ENCODE peak calls at places on chromosome 21, in ten cellular contexts. T is esophagus muscularis mucosa, L is HCT116, D is breast epithelium, O is IMR-90, U is HepG2, R is body of pancreas, N is A549, V is testis, H is right lobe of liver. F is an unnamed sample. For H3K4me1, the result is how much of the 10 kb centered on the place peaks cover.

GRCh38 chr21:17783816-17784598 is 35.1 kb downstream of the C21orf91 start:
- DNase-seq in T (no peak), L (no peak), D (no peak), O (no peak), U (no peak), R (no peak), N (no peak), V (no peak), H (no peak), F (no peak)

GRCh38 chr21:38699048-38699447 is 106.7 kb upstream of the ETS2 start:
- DNase-seq in T (no peak), L (no peak), D (no peak), O (no peak), U (peak), R (no peak), N (peak), V (no peak), H (no peak), F (no peak)

GRCh38 chr21:15255359-15256157 is 190.8 kb upstream of the NRIP1 start:
- DNase-seq in T (no peak), L (no peak), D (no peak), O (no peak), U (no peak), R (no peak), N (no peak), V (peak), H (no peak), F (no peak)

GRCh38 chr21:25421327-25422028 is 185.8 kb downstream of the MRPL39 start:
- DNase-seq in T (no peak), L (no peak), D (no peak), O (peak), U (no peak), R (peak), N (no peak), V (peak), H (no peak), F (no peak)

GRCh38 chr21:16821588-16821987 is 691.3 kb upstream of the CXADR start:
- DNase-seq in T (no peak), L (no peak), D (no peak), O (no peak), U (no peak), R (no peak), N (no peak), V (no peak), H (no peak), F (no peak)

GRCh38 chr21:14675774-14676530 is 129.8 kb upstream of the SAMSN1 start:
- DNase-seq in T (no peak), L (no peak), D (no peak), O (no peak), U (no peak), R (peak), N (no peak), V (peak), H (no peak), F (no peak)

GRCh38 chr21:26115899-26116298 is 54.7 kb downstream of the APP start:
- DNase-seq in T (no peak), L (no peak), D (no peak), O (peak), U (no peak), R (no peak), N (no peak), V (no peak), H (no peak), F (no peak)

GRCh38 chr21:41369105-41369914 is 7.5 kb downstream of the MX2 start:
- DNase-seq in T (no peak), L (no peak), D (no peak), O (no peak), U (peak), R (peak), N (no peak), V (peak), H (no peak), F (peak)

GRCh38 chr21:15026370-15026769 is 38.4 kb downstream of the NRIP1 start:
- DNase-seq in T (no peak), L (no peak), D (no peak), O (no peak), U (no peak), R (no peak), N (no peak), V (no peak), H (no peak), F (no peak)

GRCh38 chr21:44304846-44305245 is 5.0 kb downstream of the PFKL start:
- DNase-seq in T (no peak), L (no peak), D (no peak), O (peak), U (peak), R (peak), N (peak), V (peak), H (no peak), F (no peak)

GRCh38 chr21:14453964-14454641 is 71.2 kb upstream of the HSPA13 start:
- DNase-seq in T (no peak), L (no peak), D (no peak), O (no peak), U (no peak), R (no peak), N (no peak), V (no peak), H (no peak), F (no peak)

GRCh38 chr21:28160378-28160777 is 832.3 kb downstream of the LTN1 start:
- DNase-seq in T (no peak), L (no peak), D (no peak), O (no peak), U (no peak), R (no peak), N (no peak), V (no peak), H (no peak), F (no peak)

GRCh38 chr21:32565856-32566465 is 19.4 kb downstream of the TCP10L start:
- DNase-seq in T (peak), L (no peak), D (no peak), O (peak), U (no peak), R (no peak), N (no peak), V (no peak), H (no peak), F (no peak)

GRCh38 chr21:32570456-32570855 is 14.9 kb downstream of the TCP10L start:
- DNase-seq in T (no peak), L (no peak), D (no peak), O (no peak), U (no peak), R (no peak), N (no peak), V (no peak), H (no peak), F (no peak)

GRCh38 chr21:32572574-32573420 is 12.5 kb downstream of the TCP10L start:
- DNase-seq in T (no peak), L (no peak), D (peak), O (no peak), U (peak), R (peak), N (no peak), V (no peak), H (no peak), F (no peak)

GRCh38 chr21:32566990-32567389 is 18.3 kb downstream of the TCP10L start:
- DNase-seq in T (peak), L (no peak), D (no peak), O (no peak), U (no peak), R (no peak), N (no peak), V (no peak), H (no peak), F (no peak)

GRCh38 chr21:32569261-32570230 is 15.8 kb downstream of the TCP10L start:
- DNase-seq in T (no peak), L (peak), D (peak), O (peak), U (peak), R (peak), N (peak), V (peak), H (peak), F (peak)
- TF ChIP-seq POLR2A in T (no peak), L (peak), D (no peak), O (no peak), U (peak), R (peak), N (peak), V (no peak), H (no peak), F (no peak)

DNA sequence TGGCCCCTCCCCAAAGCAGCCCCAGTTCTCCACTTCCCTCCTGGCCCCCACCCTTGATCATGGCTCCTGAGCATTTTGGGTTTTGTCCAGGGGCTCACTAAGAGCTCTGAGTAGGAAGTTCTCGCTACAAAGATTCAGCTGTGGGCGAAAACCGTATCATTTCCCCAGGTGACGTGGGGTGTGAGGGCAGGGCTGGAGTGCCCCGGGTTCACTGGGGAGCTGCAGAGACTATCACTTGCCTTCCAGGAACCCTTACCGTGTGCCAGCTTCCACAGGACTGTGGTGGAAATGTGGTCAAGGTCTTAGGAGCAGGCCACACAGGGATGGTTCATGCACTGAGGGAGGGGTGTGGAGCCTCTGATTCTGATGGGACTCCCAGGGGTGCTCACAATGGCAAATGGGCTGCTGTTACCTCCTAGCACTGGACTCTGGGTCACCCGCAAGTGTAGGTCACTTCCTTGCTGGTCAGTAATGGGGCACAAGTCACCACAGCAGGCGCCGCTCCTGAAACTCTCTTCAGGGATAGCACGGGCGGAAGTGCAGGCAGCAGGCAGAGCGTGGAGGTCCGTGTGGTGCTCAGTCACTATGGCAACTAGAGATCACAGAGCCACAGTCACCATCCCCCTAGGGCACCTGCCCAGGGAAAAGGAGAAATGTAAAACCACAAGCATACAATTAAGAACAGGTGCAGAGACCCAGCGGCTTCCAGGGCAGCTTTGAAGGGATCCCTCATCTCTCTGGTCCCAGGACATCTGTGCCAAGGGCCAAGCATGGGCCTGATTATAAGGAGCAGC is 35.4 kb downstream of the RSPH1 start:
- DNase-seq in T (no peak), L (no peak), D (no peak), O (no peak), U (no peak), R (peak), N (no peak), V (no peak), H (peak), F (peak)
- H3K4me1 ChIP-seq in T (under half), L (under half), D (under half), O (under half), U (under half), R (half or more), N (under half), V (under half), H (under half), F (under half)

DNA sequence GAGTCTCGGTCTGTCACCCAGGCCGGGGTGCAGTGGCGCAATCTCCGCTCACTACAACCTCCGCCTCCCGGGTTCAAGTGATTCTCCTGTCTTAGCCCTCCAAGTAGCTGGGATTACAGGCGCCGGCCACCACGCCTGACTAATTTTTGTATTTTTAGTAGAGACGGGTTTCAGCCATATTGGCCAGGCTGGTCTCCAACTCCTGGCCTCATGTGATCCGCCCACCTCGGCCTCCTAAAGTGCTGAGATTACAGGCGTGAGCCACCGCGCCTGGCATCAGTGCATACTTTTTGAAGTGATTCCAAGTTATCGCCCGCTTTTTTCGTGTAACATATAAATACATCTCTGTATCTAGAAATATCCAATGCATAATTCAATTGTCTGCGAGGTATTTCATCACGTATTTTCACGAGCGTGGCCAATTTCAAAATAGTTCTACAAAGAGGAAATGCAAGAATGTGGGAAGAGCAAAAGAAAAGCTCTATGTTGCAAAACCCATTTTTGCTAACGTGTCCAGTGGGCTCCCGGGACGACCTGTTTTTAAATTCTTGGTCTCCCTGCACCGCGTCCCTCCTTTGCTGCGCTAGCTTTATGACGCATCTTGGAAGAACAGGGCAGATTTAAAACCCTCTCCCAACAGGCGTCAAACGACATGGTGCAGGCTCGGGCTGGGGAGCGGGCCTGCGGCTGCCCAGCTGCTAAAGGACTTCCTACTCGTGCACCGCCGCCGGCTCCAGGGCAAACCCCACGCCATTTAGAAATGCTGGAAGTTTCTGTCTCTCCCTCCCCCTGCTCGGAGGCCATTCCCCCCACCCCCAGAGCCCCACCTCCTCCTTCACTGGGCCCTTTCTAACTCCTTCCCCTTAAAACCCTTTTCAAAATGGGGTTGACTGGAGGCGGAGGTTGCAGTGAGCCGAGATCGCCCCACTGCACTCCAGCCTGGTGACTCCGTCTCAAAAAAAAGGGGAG is 918 bp upstream of the IFNGR2 start:
- DNase-seq in T (peak), L (no peak), D (peak), O (peak), U (no peak), R (peak), N (peak), V (peak), H (peak), F (peak)
- TF ChIP-seq POLR2A in T (peak), L (no peak), D (peak), O (no peak), U (no peak), R (no peak), N (no peak), V (no peak), H (peak), F (no peak)

GRCh38 chr21:45320261-45320990 is 32.7 kb upstream of the POFUT2 start:
- DNase-seq in T (no peak), L (no peak), D (no peak), O (no peak), U (no peak), R (no peak), N (no peak), V (no peak), H (peak), F (peak)
- H3K4me1 ChIP-seq in T (half or more), L (half or more), D (under half), O (under half), U (half or more), R (half or more), N (half or more), V (under half), H (under half), F (half or more)

GRCh38 chr21:35483267-35483666 is 434.2 kb upstream of the RUNX1 start:
- DNase-seq in T (no peak), L (no peak), D (no peak), O (no peak), U (no peak), R (no peak), N (no peak), V (no peak), H (no peak), F (no peak)
- TF ChIP-seq POLR2A in T (no peak), L (no peak), D (no peak), O (no peak), U (no peak), R (no peak), N (no peak), V (no peak), H (no peak), F (no peak)

F was measured in spleen.